ENCODE peak calls at places on chromosomes 1 and 21, in four cellular contexts. A is GM12891, E is K562, U is GM12878. Y is an unnamed sample.
A peak's percentile ranks its signal among the peaks of the same experiment; 100 is the strongest.

GRCh38 chr21:38400195-38400695 is 98.0 kb downstream of the ERG start:
- DNase-seq in A (no peak), E (no peak), U (no peak), Y (no peak)

GRCh38 chr1:44422161-44422560 is 17.1 kb downstream of the RNF220 start:
- DNase-seq in A (no peak), E (no peak), U (no peak), Y (no peak)

GRCh38 chr1:43453442-43454269 is at the start of gene HYI:
- DNase-seq in A (peak; percentile 63), E (peak; percentile 54), U (peak; percentile 44), Y (peak; percentile 59)

GRCh38 chr1:98556521-98557158 is 104.9 kb upstream of the SNX7 start:
- DNase-seq in A (no peak), E (peak; percentile 16), U (no peak), Y (no peak)

GRCh38 chr1:117067528-117068370 is 7.6 kb downstream of the TTF2 start:
- DNase-seq in A (no peak), E (peak; percentile 54), U (peak; percentile 28), Y (no peak)

GRCh38 chr1:24981632-24982007 is 51.5 kb upstream of the RUNX3 start:
- DNase-seq in A (no peak), E (no peak), U (no peak), Y (no peak)

GRCh38 chr21:20523191-20523590 is 475.0 kb upstream of the NCAM2 start:
- DNase-seq in A (no peak), E (no peak), U (no peak), Y (no peak)

GRCh38 chr1:247456914-247457638 is 828 bp downstream of the OR2B11 start:
- DNase-seq in A (no peak), E (no peak), U (no peak), Y (no peak)

GRCh38 chr1:223720987-223721591 is 8.8 kb downstream of the CAPN2 start:
- DNase-seq in A (no peak), E (no peak), U (no peak), Y (no peak)

GRCh38 chr1:54254055-54254454 is 54.1 kb downstream of the MRPL37 start:
- DNase-seq in A (no peak), E (no peak), U (no peak), Y (no peak)

GRCh38 chr1:190154744-190155143 is 322.9 kb downstream of the BRINP3 start:
- DNase-seq in A (no peak), E (no peak), U (no peak), Y (no peak)

GRCh38 chr1:19622204-19622603 is 21.9 kb upstream of the NBL1 start:
- DNase-seq in A (no peak), E (no peak), U (no peak), Y (no peak)

GRCh38 chr1:184482113-184482512 is 95.3 kb downstream of the C1orf21 start:
- DNase-seq in A (no peak), E (no peak), U (no peak), Y (no peak)

GRCh38 chr1:192311281-192311680 is 5.5 kb upstream of the RGS21 start:
- DNase-seq in A (no peak), E (no peak), U (no peak), Y (peak; percentile 23)

GRCh38 chr1:110343249-110343648 is 4.1 kb downstream of the RBM15 start:
- DNase-seq in A (no peak), E (no peak), U (no peak), Y (no peak)

GRCh38 chr1:93029317-93029716 is 49.8 kb upstream of the MTF2 start:
- DNase-seq in A (no peak), E (no peak), U (peak; percentile 43), Y (peak; percentile 3)

GRCh38 chr21:26769613-26770188 is 75.5 kb downstream of the ADAMTS1 start:
- DNase-seq in A (no peak), E (no peak), U (no peak), Y (no peak)

GRCh38 chr1:230970432-230970831 is 8.2 kb downstream of the TTC13 start:
- DNase-seq in A (no peak), E (no peak), U (no peak), Y (no peak)

GRCh38 chr1:40898434-40898900 is 36.3 kb upstream of the CITED4 start:
- DNase-seq in A (no peak), E (no peak), U (peak; percentile 27), Y (no peak)

GRCh38 chr1:109927908-109928307 is 17.3 kb downstream of the CSF1 start:
- DNase-seq in A (no peak), E (no peak), U (no peak), Y (no peak)

GRCh38 chr1:224864006-224864405 is 65.5 kb upstream of the DNAH14 start:
- DNase-seq in A (no peak), E (no peak), U (no peak), Y (no peak)

GRCh38 chr1:48917901-48918603 is 141.4 kb upstream of the BEND5 start:
- DNase-seq in A (no peak), E (no peak), U (no peak), Y (no peak)

GRCh38 chr1:34896612-34897011 is 32.8 kb downstream of the DLGAP3 start:
- DNase-seq in A (no peak), E (no peak), U (no peak), Y (no peak)

GRCh38 chr21:38989745-38990423 is 184.2 kb downstream of the ETS2 start:
- DNase-seq in A (no peak), E (no peak), U (no peak), Y (no peak)

GRCh38 chr1:113984710-113985109 is 5.4 kb downstream of the OLFML3 start:
- DNase-seq in A (no peak), E (no peak), U (no peak), Y (no peak)

GRCh38 chr1:66247415-66248208 is 286.3 kb upstream of the SGIP1 start:
- DNase-seq in A (no peak), E (no peak), U (no peak), Y (no peak)

GRCh38 chr1:216983823-216984222 is 260.6 kb upstream of the ESRRG start:
- DNase-seq in A (no peak), E (no peak), U (no peak), Y (no peak)

GRCh38 chr1:177281901-177282300 is 111.1 kb downstream of the BRINP2 start:
- DNase-seq in A (no peak), E (no peak), U (no peak), Y (no peak)

GRCh38 chr1:203440780-203441179 is 34.8 kb upstream of the PRELP start:
- DNase-seq in A (no peak), E (no peak), U (no peak), Y (no peak)

GRCh38 chr1:207873055-207873890 is 37.7 kb downstream of the CD34 start:
- DNase-seq in A (no peak), E (no peak), U (no peak), Y (no peak)

DNA sequence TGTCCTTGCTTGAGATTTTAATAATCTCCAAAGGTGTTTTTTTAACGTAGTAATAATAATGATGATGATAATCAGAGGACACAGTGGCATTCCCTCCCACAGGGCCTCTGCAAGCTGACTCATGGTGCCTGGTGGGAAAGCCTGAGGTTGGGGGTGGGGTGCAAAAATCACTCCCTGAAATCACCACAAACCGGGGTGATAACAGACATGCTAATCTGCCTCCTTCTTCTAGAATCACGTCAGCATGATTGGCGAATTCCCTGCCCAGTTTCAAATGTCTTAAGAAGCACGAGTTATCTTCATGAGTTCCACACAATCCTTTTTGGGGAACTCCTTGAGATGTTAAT is 97.9 kb upstream of the IGSF21 start:
- DNase-seq in A (no peak), E (no peak), U (no peak), Y (no peak)
- TF ChIP-seq SPI1 in A (no peak), E (no peak), U (no peak), Y (no peak)

DNA sequence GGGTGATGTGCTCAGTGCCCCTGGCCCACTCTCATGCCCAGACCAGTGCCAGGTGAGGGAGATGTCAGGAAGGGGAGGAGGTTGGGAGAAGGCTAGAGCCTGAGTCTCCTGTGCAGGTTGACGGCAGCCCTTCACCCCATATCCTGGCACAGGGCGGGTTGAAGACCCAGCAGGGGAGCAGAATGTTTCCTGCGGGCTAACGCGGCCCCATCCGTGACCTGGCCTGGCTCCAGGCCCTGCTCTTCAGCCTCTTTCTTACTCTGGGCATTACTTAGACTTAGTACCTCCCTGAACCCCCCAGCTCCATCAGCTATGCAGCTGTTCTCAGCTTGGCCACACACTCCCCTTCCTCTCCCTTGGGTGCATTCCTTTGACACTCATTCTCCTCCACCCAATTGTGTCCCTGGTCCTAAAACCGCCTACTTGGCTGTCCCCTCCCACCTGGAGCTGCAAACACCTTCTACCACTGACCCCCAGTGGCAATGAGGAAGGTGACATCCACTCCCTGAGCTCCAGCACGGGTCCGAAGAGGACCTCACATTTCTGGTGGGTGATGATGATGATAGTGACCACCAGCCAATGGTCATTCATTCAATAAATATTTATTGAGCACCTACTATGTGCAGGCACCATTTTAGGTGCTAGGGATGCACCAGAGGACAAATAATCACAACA is 179.0 kb downstream of the PTPRU start:
- DNase-seq in A (no peak), E (peak; percentile 60), U (no peak), Y (no peak)
- TF ChIP-seq SPI1 in A (no peak), E (no peak), U (no peak), Y (no peak)

GRCh38 chr1:94396356-94396755 is 21.8 kb upstream of the ABCD3 start:
- DNase-seq in A (no peak), E (no peak), U (no peak), Y (no peak)
- TF ChIP-seq SPI1 in A (no peak), E (no peak), U (no peak), Y (no peak)

GRCh38 chr1:157139125-157139524 is 930 bp upstream of the ETV3 start:
- DNase-seq in A (no peak), E (no peak), U (no peak), Y (no peak)
- TF ChIP-seq SPI1 in A (no peak), E (no peak), U (no peak), Y (no peak)

DNA sequence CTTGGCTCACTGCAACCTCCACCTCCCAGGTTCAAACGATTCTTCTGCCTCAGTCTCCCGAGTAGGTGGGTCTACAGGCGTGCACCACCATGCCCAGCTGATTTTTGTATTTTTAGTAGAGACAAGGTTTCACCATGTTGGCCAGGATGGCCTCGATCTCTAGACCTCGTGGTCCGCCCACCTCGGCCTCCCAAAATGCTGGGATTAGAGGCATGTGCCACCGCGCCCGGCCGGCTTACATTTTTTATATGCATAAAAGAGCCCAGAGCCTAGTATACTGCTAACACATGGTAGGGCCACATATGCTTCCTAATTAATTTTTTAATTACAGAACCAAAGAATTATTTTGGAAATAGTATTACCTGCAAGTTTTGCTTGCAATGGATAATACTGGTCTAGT is 1325.4 kb downstream of the PLA2G4A start:
- DNase-seq in A (no peak), E (no peak), U (no peak), Y (no peak)
- TF ChIP-seq SPI1 in A (no peak), E (no peak), U (no peak), Y (no peak)

DNA sequence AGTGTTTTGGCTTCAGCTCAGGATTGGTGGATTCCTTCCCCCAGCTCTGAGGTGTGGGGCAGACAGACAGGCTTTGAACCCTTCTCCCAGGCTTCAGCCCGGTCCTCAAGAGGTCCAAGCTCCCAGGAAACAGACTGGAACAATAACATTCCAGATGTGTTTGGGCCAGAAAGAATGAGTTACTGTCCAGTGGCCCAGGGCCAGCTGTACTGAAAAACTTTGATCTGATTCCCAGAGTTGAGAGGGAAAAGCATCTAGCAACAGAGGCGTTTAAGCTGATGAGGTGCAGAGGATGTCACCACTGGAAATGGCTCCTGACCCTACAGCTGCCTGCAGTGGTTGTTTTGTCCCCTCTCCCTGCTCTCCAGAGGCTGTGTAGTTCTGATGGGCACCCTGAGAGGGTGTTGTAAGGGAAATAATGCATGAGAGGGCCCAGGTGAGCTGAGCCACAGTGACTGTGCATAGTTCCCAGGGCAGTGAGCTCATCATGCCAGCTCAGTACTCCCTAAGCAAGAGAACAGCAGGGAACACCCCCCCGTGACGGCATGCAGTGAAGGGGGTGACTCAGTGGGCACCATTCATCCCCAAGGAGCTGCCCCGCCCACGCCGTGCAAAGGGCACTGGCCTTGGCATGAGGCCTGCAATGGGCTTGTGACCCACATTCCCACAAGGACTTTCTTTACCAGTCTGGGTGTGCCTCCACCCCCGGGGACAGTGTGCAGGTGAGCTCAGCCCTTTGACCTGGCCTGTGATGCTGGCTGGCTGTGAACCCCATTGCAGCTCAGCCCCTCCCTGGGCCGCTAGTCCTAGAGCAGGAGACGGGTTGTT is 13.8 kb upstream of the SFN start:
- DNase-seq in A (no peak), E (no peak), U (no peak), Y (no peak)
- TF ChIP-seq SPI1 in A (no peak), E (no peak), U (no peak), Y (no peak)

Y was measured in HL-60.